ENCODE peak calls at places on chromosomes 16 and 17, in seven cellular contexts. L, E, P, Q, O, Y and R are unnamed samples.

GRCh38 chr17:2854662-2855061 is 58.4 kb downstream of the RAP1GAP2 start:
- DNase-seq in L (no peak), E (no peak), P (no peak), Q (no peak), O (no peak), Y (peak; percentile 25), R (no peak)

GRCh38 chr16:12674524-12674923 is 129.2 kb downstream of the CPPED1 start:
- DNase-seq in L (no peak), E (no peak), P (no peak), Q (no peak), O (no peak), Y (no peak), R (no peak)

GRCh38 chr16:20865420-20866126 is 34.6 kb downstream of the DCUN1D3 start:
- DNase-seq in L (no peak), E (peak; percentile 77), P (no peak), Q (no peak), O (no peak), Y (no peak), R (no peak)

GRCh38 chr16:10181196-10182162 is 749 bp downstream of the GRIN2A start:
- DNase-seq in L (peak; percentile 52), E (peak; percentile 71), P (no peak), Q (no peak), O (peak; percentile 66), Y (peak; percentile 32), R (no peak)

GRCh38 chr16:9260665-9261064 is 169.2 kb downstream of the HAPSTR1 start:
- DNase-seq in L (no peak), E (no peak), P (no peak), Q (no peak), O (no peak), Y (no peak), R (no peak)

GRCh38 chr16:13909872-13910303 is 10.1 kb upstream of the ERCC4 start:
- DNase-seq in L (no peak), E (peak; percentile 93), P (peak; percentile 47), Q (no peak), O (no peak), Y (no peak), R (peak; percentile 94)

GRCh38 chr17:27355419-27355818 is 61.5 kb downstream of the WSB1 start:
- DNase-seq in L (no peak), E (no peak), P (no peak), Q (no peak), O (no peak), Y (no peak), R (no peak)

GRCh38 chr16:46743232-46743719 is 4.9 kb downstream of the MYLK3 start:
- DNase-seq in L (no peak), E (peak; percentile 51), P (no peak), Q (no peak), O (no peak), Y (no peak), R (peak; percentile 60)

GRCh38 chr17:58991718-58992331 is 114.9 kb downstream of the TRIM37 start:
- DNase-seq in L (no peak), E (peak; percentile 87), P (no peak), Q (no peak), O (no peak), Y (no peak), R (no peak)

GRCh38 chr17:79907855-79908254 is 68.6 kb upstream of the CBX4 start:
- DNase-seq in L (no peak), E (no peak), P (no peak), Q (no peak), O (no peak), Y (no peak), R (no peak)

GRCh38 chr17:42266462-42266861 is 9.7 kb downstream of the STAT5B start:
- DNase-seq in L (no peak), E (no peak), P (no peak), Q (no peak), O (no peak), Y (no peak), R (no peak)

GRCh38 chr16:84245933-84246678 is 6.3 kb upstream of the KCNG4 start:
- DNase-seq in L (no peak), E (no peak), P (no peak), Q (no peak), O (no peak), Y (no peak), R (no peak)

GRCh38 chr16:57000271-57001025 is 11.1 kb downstream of the NLRC5 start:
- DNase-seq in L (no peak), E (peak; percentile 96), P (peak; percentile 54), Q (no peak), O (no peak), Y (peak; percentile 81), R (peak; percentile 87)
- H3K27ac ChIP-seq in L (no peak overlapping the region), E (peak overlapping the region; percentile 90), P (peak overlapping the region; percentile 83), Q (peak overlapping the region; percentile 88), O (no peak overlapping the region), Y (peak overlapping the region; percentile 55), R (peak overlapping the region; percentile 87)

DNA sequence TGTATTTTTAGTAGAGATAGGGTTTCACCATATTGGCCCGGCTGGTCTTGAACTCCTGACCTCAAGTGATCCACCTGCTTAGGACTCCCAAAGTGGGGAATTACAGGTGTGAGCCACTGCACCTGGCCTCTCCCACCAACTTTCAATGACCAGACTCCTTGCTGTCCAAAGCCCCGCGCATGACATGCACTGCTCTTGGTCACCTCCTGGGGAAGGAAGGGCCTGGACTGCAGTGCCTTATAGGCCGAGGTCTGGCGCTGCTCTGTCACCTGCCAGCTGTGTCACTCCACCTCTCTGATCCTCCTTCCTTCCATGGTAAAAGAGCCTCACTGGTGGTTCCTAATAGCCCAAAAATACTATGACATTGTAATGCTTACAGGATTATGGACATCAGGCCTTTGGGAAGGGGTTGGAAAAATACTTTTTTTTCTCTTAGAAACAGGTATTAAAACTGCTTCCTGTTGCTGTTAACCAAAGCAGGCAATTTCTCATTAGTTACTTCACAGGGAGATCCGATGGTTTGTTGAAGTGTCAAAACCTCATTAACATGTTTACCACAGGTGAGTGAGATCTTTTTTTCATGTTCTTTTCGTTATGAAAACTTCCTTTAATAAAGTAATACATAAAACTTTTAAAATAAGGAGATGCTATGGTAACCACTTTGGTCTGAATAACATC is 35.4 kb downstream of the GRB7 start:
- DNase-seq in L (no peak), E (no peak), P (no peak), Q (peak; percentile 47), O (no peak), Y (no peak), R (no peak)
- H3K27ac ChIP-seq in L (no peak overlapping the region), E (no peak overlapping the region), P (no peak overlapping the region), Q (peak overlapping the region; percentile 86), O (no peak overlapping the region), Y (no peak overlapping the region), R (no peak overlapping the region)

DNA sequence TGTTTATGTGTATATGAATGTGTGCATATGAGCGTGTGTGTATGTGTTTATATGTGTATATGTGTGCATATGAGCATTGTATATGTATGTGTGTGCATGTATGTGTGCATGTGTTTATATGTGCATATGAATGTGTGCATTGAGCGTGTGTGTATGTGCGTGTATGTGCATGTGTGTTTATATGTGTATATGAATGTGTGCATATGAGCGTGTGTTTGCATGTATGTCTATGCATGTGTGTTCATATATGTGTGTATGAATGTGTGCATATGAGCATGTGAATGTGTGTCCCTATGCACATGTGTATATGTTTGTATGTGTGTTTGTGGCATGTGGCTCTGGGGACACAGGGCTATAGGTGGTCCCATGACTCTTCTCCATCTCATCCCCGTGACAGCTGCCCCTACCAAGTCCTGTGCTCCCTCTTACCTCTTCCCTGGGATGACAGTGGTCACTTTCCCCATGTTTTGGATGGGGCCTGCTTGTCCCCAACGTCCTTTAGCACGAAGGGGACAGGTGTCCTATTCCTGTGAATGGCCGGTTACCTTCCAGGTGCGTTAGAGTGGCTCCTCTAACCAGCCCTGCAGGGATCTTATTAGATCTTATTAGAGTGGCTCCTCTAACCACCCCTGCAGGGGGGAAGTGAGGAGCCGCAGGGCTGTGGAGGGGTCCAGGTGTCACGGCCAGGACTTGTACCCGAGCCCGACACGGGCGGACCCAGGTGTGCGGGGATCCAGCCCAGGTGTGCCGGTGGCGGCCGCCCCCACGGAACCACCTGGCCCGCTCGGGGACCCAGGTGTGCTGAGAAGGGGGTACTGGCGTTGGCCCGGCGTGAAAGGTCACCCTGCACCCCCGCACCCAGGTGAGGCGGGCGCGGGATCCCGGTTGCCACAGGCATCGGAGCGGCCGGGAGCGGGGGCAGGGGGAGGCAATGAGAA is 105.6 kb downstream of the SEC14L1 start:
- DNase-seq in L (no peak), E (no peak), P (no peak), Q (no peak), O (no peak), Y (no peak), R (no peak)
- H3K27ac ChIP-seq in L (peak overlapping the region; percentile 63), E (peak overlapping the region; percentile 44), P (no peak overlapping the region), Q (no peak overlapping the region), O (no peak overlapping the region), Y (peak overlapping the region; percentile 21), R (peak overlapping the region; percentile 67)

DNA sequence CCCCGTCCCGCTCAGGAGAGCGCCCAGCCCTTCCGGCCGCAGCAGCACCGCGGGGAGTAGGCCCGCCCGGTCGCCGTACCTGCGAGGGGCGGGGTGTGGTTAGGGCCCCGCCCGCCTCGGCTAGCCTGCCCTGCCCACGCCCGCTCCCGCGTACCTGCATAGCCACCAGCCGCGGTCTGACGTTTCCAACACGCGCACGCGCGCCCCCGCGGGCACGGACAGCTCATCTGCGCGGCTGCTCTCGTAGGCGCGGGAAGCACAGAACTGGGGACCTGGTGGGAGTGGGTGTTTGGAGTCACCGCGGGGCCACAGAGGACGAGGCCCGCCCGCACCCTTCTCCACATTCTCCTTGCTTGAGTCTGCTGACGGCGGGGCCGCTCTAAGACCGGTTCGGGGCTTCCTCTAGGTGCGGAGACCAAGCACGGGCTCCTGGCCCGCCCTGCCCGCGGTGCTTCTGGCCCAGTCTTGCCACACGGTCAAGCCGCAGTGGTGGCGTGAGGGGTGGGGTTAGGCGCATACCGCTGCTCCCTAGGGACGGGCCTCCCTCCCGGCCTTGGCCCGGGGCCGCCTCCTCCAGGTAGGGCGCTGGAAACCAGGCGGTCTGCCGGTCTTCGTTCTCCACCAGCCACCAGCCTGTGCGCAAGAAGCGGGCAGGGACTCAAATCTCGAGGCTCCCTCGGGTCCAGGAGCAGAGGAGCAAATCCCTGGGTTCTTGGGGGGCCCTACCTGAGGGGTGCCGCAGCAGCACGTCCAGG is 1.8 kb downstream of the NOXO1 start:
- DNase-seq in L (no peak), E (no peak), P (no peak), Q (no peak), O (no peak), Y (no peak), R (no peak)
- H3K27ac ChIP-seq in L (no peak overlapping the region), E (no peak overlapping the region), P (no peak overlapping the region), Q (no peak overlapping the region), O (no peak overlapping the region), Y (no peak overlapping the region), R (no peak overlapping the region)

GRCh38 chr17:20072692-20072992 is 63.5 kb downstream of the SPECC1 start:
- DNase-seq in L (no peak), E (no peak), P (no peak), Q (no peak), O (no peak), Y (no peak), R (no peak)
- H3K27ac ChIP-seq in L (no peak overlapping the region), E (no peak overlapping the region), P (no peak overlapping the region), Q (no peak overlapping the region), O (no peak overlapping the region), Y (no peak overlapping the region), R (no peak overlapping the region)

GRCh38 chr17:39705786-39706348 is 6.0 kb downstream of the ERBB2 start:
- DNase-seq in L (no peak), E (no peak), P (no peak), Q (no peak), O (no peak), Y (no peak), R (no peak)
- H3K27ac ChIP-seq in L (no peak overlapping the region), E (no peak overlapping the region), P (no peak overlapping the region), Q (no peak overlapping the region), O (no peak overlapping the region), Y (no peak overlapping the region), R (peak overlapping the region; percentile 85)